ENCODE peak calls at places on chromosome 14, in six cellular contexts. K, Z, B, G, L and H are unnamed samples.

GRCh38 chr14:59254911-59255545 is 66.6 kb downstream of the DAAM1 start:
- DNase-seq in B (no peak), G (no peak), Z (peak), K (no peak), L (no peak), H (no peak)

GRCh38 chr14:77088219-77088618 is 9.8 kb upstream of the CIPC start:
- DNase-seq in K (no peak), L (no peak), B (no peak), G (no peak), Z (peak), H (no peak)

GRCh38 chr14:75563931-75564330 is 14.5 kb upstream of the FLVCR2 start:
- DNase-seq in B (no peak), K (no peak), L (no peak), G (no peak), Z (no peak), H (no peak)

GRCh38 chr14:89349196-89350008 is 67.6 kb downstream of the FOXN3 start:
- DNase-seq in B (no peak), K (no peak), G (peak), L (no peak), Z (peak), H (no peak)

GRCh38 chr14:47549886-47550285 is 125.5 kb downstream of the MDGA2 start:
- DNase-seq in B (no peak), Z (no peak), K (no peak), L (no peak), G (no peak), H (no peak)

GRCh38 chr14:101823081-101823480 is 61.6 kb downstream of the PPP2R5C start:
- DNase-seq in G (no peak), L (peak), Z (no peak), K (no peak), B (no peak), H (no peak)

GRCh38 chr14:85342858-85343607 is 186.9 kb upstream of the FLRT2 start:
- DNase-seq in L (peak), Z (no peak), G (no peak), B (no peak), K (no peak), H (no peak)

GRCh38 chr14:58665773-58666500 is 28.2 kb downstream of the DACT1 start:
- DNase-seq in Z (no peak), B (no peak), G (no peak), L (no peak), K (no peak), H (no peak)

GRCh38 chr14:61262082-61262481 is 19.1 kb downstream of the TMEM30B start:
- DNase-seq in K (no peak), L (peak), G (no peak), Z (no peak), B (no peak), H (no peak)

GRCh38 chr14:101451166-101451565 is 110.1 kb upstream of the DIO3 start:
- DNase-seq in B (no peak), G (no peak), Z (no peak), K (no peak), L (no peak), H (no peak)

GRCh38 chr14:66596241-66596985 is 88.5 kb downstream of the GPHN start:
- DNase-seq in K (no peak), Z (peak), G (no peak), L (no peak), B (no peak), H (no peak)

GRCh38 chr14:106790189-106791036 is 1264.0 kb downstream of the TMEM121 start:
- DNase-seq in K (no peak), B (no peak), G (no peak), L (no peak), Z (peak), H (peak)

GRCh38 chr14:23361320-23361719 is 3.7 kb downstream of the EFS start:
- DNase-seq in L (peak), G (no peak), Z (no peak), K (no peak), B (no peak), H (no peak)

GRCh38 chr14:104205781-104206180 is 67.4 kb downstream of the KIF26A start:
- DNase-seq in G (no peak), L (no peak), B (no peak), K (no peak), Z (no peak), H (no peak)

GRCh38 chr14:33120341-33120740 is 181.7 kb downstream of the NPAS3 start:
- DNase-seq in K (no peak), G (no peak), Z (no peak), L (peak), B (no peak), H (no peak)

GRCh38 chr14:94115068-94115591 is 4.6 kb downstream of the IFI27 start:
- DNase-seq in L (peak), B (no peak), Z (no peak), G (no peak), K (no peak), H (no peak)

GRCh38 chr14:104772707-104773504 is 20.0 kb downstream of the SIVA1 start:
- DNase-seq in Z (no peak), L (no peak), G (no peak), B (no peak), K (no peak), H (no peak)

GRCh38 chr14:56490379-56490778 is 89.2 kb upstream of the TMEM260 start:
- DNase-seq in Z (peak), K (no peak), L (peak), B (no peak), G (no peak), H (no peak)

GRCh38 chr14:33406766-33407165 is 468.1 kb downstream of the NPAS3 start:
- DNase-seq in B (no peak), L (no peak), K (no peak), Z (no peak), G (no peak), H (no peak)

GRCh38 chr14:97033556-97034081 is 236.4 kb downstream of the VRK1 start:
- DNase-seq in K (no peak), Z (no peak), G (no peak), L (no peak), B (no peak), H (no peak)

GRCh38 chr14:59484611-59485174 is 376 bp downstream of the JKAMP start:
- DNase-seq in L (no peak), G (no peak), Z (no peak), K (no peak), B (peak), H (no peak)

GRCh38 chr14:32985881-32986280 is 47.2 kb downstream of the NPAS3 start:
- DNase-seq in K (no peak), B (no peak), G (no peak), L (no peak), Z (no peak), H (no peak)

GRCh38 chr14:22476882-22477281 is 112.1 kb downstream of the DAD1 start:
- DNase-seq in G (no peak), K (no peak), B (no peak), Z (no peak), L (no peak), H (no peak)

GRCh38 chr14:100129161-100129589 is 30.3 kb downstream of the DEGS2 start:
- DNase-seq in K (no peak), L (peak), Z (no peak), G (no peak), B (no peak), H (no peak)

GRCh38 chr14:63598821-63599220 is 42.9 kb downstream of the WDR89 start:
- DNase-seq in K (no peak), L (no peak), Z (no peak), B (no peak), G (no peak), H (no peak)

GRCh38 chr14:58299665-58300202 is 1.4 kb downstream of the ARID4A start:
- DNase-seq in B (no peak), Z (peak), K (no peak), L (peak), G (no peak), H (no peak)

GRCh38 chr14:81416233-81416927 is 16.3 kb upstream of the STON2 start:
- DNase-seq in B (no peak), L (no peak), K (no peak), G (no peak), Z (no peak), H (no peak)

GRCh38 chr14:44170099-44170498 is 337.0 kb downstream of the FSCB start:
- DNase-seq in G (no peak), K (no peak), Z (no peak), B (no peak), L (no peak), H (no peak)

GRCh38 chr14:22190411-22191191 is 398.4 kb downstream of the DAD1 start:
- DNase-seq in G (no peak), B (no peak), K (no peak), L (no peak), Z (no peak), H (no peak)

GRCh38 chr14:100542619-100543205 is 44.5 kb downstream of the BEGAIN start:
- DNase-seq in Z (no peak), G (no peak), K (no peak), B (no peak), L (no peak), H (no peak)